ENCODE peak calls at places on chromosomes 2 and 18, in four cellular contexts. One of them, this sample, is unnamed.

GRCh38 chr2:142142595-142142994 is 11.8 kb upstream of the LRP1B start:
- DNase-seq in HepG2: no peak
- DNase-seq in GM12878: no peak
- DNase-seq in K562: no peak
- DNase-seq in this sample: no peak

GRCh38 chr2:64493788-64494187 is 30.3 kb upstream of the AFTPH start:
- DNase-seq in HepG2: no peak
- DNase-seq in GM12878: no peak
- DNase-seq in K562: peak; percentile 14
- DNase-seq in this sample: no peak

GRCh38 chr2:154603682-154604081 is 94.8 kb upstream of the KCNJ3 start:
- DNase-seq in HepG2: no peak
- DNase-seq in GM12878: no peak
- DNase-seq in K562: no peak
- DNase-seq in this sample: no peak

GRCh38 chr2:45758018-45758417 is 106.5 kb downstream of the PRKCE start:
- DNase-seq in HepG2: no peak
- DNase-seq in GM12878: no peak
- DNase-seq in K562: no peak
- DNase-seq in this sample: no peak

GRCh38 chr2:165621086-165621560 is 151.6 kb downstream of the CSRNP3 start:
- DNase-seq in HepG2: no peak
- DNase-seq in GM12878: no peak
- DNase-seq in K562: no peak
- DNase-seq in this sample: no peak

GRCh38 chr2:215879977-215880940 is 133.1 kb downstream of the MREG start:
- DNase-seq in HepG2: no peak
- DNase-seq in GM12878: no peak
- DNase-seq in K562: no peak
- DNase-seq in this sample: no peak

GRCh38 chr2:22894761-22895160 is 490.2 kb upstream of the KLHL29 start:
- DNase-seq in HepG2: no peak
- DNase-seq in GM12878: no peak
- DNase-seq in K562: no peak
- DNase-seq in this sample: no peak

GRCh38 chr2:70785137-70785911 is 5.1 kb downstream of the FIGLA start:
- DNase-seq in HepG2: peak; percentile 38
- DNase-seq in GM12878: no peak
- DNase-seq in K562: peak; percentile 85
- DNase-seq in this sample: peak; percentile 55

GRCh38 chr2:38581193-38582147 is 21.3 kb downstream of the HNRNPLL start:
- DNase-seq in HepG2: peak; percentile 80
- DNase-seq in GM12878: peak; percentile 23
- DNase-seq in K562: peak; percentile 82
- DNase-seq in this sample: peak; percentile 31

GRCh38 chr2:5689790-5690189 is 2.4 kb upstream of the SOX11 start:
- DNase-seq in HepG2: no peak
- DNase-seq in GM12878: no peak
- DNase-seq in K562: no peak
- DNase-seq in this sample: no peak

DNA sequence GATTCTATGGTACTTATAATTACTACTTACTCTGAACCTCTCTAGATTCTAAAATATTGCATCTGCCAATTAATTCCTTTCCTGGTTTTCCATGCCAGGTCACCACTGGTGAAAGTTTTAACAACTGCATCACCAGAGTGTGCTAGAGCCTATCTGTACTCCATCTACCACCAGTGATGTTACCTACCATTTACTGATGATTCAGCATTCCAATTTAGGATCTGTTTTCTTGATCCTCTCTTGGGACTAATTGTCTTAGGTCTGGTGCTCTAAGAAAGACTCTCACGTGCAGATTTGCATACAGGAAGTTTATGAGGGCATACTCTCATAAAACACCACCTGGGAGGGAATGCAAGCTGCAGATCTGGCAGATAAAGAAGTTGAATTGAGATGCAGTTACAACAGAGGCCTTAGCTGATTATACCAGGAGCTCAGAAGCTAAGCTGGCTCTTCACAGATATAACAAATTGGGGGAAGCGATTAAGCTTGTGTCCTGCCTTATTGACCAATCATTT is 347.6 kb upstream of the VRK2 start:
- DNase-seq in HepG2: no peak
- DNase-seq in GM12878: no peak
- DNase-seq in K562: no peak
- DNase-seq in this sample: no peak
- TF ChIP-seq CBFB in HepG2: no peak
- TF ChIP-seq CBFB in GM12878: no peak
- TF ChIP-seq CBFB in K562: no peak
- TF ChIP-seq CBFB in this sample: no peak

DNA sequence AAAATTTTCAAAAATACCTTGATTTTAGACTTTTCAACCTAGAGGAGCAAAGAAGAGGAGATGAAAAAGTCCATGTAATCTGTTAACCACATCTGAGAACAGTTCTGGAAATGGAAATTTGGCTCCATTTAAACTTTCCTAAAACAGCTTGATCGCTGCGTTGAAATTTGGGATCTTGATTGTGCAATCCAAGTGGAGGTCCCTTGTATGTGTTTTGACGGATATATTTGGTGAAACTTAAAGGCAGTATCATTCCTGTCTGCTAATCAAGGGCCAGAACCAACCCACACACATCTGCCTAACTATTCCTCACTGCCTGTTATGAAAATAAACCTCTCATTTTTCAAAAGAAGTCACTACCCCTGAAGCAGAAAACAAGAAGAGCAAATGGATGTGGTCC is 46.6 kb downstream of the SPATS2L start:
- DNase-seq in HepG2: no peak
- DNase-seq in GM12878: no peak
- DNase-seq in K562: no peak
- DNase-seq in this sample: no peak
- TF ChIP-seq CBFB in HepG2: no peak
- TF ChIP-seq CBFB in GM12878: no peak
- TF ChIP-seq CBFB in K562: no peak
- TF ChIP-seq CBFB in this sample: no peak

GRCh38 chr18:36415606-36416005 is 118.1 kb downstream of the FHOD3 start:
- DNase-seq in HepG2: no peak
- DNase-seq in GM12878: no peak
- DNase-seq in K562: no peak
- DNase-seq in this sample: no peak

GRCh38 chr18:36411745-36412168 is 114.2 kb downstream of the FHOD3 start:
- DNase-seq in HepG2: peak; percentile 21
- DNase-seq in GM12878: no peak
- DNase-seq in K562: peak; percentile 58
- DNase-seq in this sample: peak; percentile 73

GRCh38 chr18:36410346-36410745 is 112.8 kb downstream of the FHOD3 start:
- DNase-seq in HepG2: no peak
- DNase-seq in GM12878: no peak
- DNase-seq in K562: no peak
- DNase-seq in this sample: no peak

GRCh38 chr18:36409779-36410178 is 112.3 kb downstream of the FHOD3 start:
- DNase-seq in HepG2: no peak
- DNase-seq in GM12878: no peak
- DNase-seq in K562: no peak
- DNase-seq in this sample: no peak

GRCh38 chr18:36412778-36413177 is 115.3 kb downstream of the FHOD3 start:
- DNase-seq in HepG2: peak; percentile 29
- DNase-seq in GM12878: no peak
- DNase-seq in K562: peak; percentile 9
- DNase-seq in this sample: peak; percentile 33
- TF ChIP-seq CBFB in HepG2: no peak
- TF ChIP-seq CBFB in GM12878: no peak
- TF ChIP-seq CBFB in K562: no peak
- TF ChIP-seq CBFB in this sample: no peak

GRCh38 chr2:53933329-53933728 is 37.5 kb downstream of the PSME4 start:
- DNase-seq in HepG2: no peak
- DNase-seq in GM12878: no peak
- DNase-seq in K562: no peak
- DNase-seq in this sample: no peak
- TF ChIP-seq CBFB in HepG2: no peak
- TF ChIP-seq CBFB in GM12878: no peak
- TF ChIP-seq CBFB in K562: no peak
- TF ChIP-seq CBFB in this sample: no peak

DNA sequence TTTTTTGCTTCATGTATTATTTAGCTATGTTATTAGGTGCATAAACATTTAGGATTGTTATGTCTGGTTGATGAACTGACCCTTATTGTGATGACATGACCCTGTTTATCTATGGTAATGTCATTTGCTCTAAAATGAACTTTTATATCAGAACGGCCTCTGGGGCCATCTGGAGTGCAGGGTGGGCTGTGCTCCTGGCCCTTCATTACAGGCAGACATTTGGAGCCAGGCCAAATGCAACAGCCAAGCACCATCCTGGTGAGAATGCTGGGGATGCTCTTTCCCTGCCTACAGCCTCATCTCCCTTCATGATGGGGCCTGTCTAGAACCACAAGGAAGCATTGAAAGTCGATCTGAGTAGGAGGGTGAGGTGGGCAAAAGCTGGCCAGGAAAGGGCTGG is 38.0 kb downstream of the HJURP start:
- DNase-seq in HepG2: no peak
- DNase-seq in GM12878: no peak
- DNase-seq in K562: no peak
- DNase-seq in this sample: no peak
- TF ChIP-seq CBFB in HepG2: no peak
- TF ChIP-seq CBFB in GM12878: no peak
- TF ChIP-seq CBFB in K562: no peak
- TF ChIP-seq CBFB in this sample: no peak

DNA sequence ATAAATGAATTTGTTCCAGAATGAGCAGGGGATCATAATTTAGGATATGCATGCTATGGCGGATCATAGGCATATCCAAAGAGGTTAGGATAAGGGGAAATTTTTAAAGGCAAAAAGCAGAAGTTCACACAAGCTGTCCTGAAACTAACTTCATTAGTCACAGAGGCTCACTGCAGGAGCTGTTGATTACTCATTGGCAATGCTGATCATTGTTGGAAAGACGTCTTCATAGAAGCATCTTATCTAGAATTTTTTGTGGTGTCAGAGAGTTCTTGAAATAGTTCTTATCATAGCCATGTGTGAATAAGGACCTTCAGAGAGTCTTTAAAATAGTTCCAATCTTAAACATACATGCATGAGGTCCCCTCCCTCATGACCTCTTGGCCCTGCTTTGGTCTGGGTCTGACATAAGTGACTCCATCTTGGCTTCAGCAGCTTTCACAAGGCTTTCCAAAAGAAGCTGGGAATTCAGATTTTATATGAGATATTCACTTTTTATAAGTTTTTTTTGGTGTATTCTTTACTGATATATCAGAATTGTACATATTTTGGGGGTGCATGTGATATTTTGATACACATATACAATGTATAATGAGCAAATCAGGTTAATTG is 7.5 kb upstream of the CCDC195 start:
- DNase-seq in HepG2: no peak
- DNase-seq in GM12878: no peak
- DNase-seq in K562: no peak
- DNase-seq in this sample: no peak
- TF ChIP-seq CBFB in HepG2: no peak
- TF ChIP-seq CBFB in GM12878: no peak
- TF ChIP-seq CBFB in K562: no peak
- TF ChIP-seq CBFB in this sample: no peak

GRCh38 chr2:127884436-127884835 is 1.3 kb downstream of the AMMECR1L start:
- DNase-seq in HepG2: no peak
- DNase-seq in GM12878: no peak
- DNase-seq in K562: no peak
- DNase-seq in this sample: no peak
- TF ChIP-seq CBFB in HepG2: no peak
- TF ChIP-seq CBFB in GM12878: no peak
- TF ChIP-seq CBFB in K562: no peak
- TF ChIP-seq CBFB in this sample: no peak

GRCh38 chr2:19861771-19862170 is 40.0 kb downstream of the TTC32 start:
- DNase-seq in HepG2: no peak
- DNase-seq in GM12878: no peak
- DNase-seq in K562: no peak
- DNase-seq in this sample: no peak
- TF ChIP-seq CBFB in HepG2: no peak
- TF ChIP-seq CBFB in GM12878: no peak
- TF ChIP-seq CBFB in K562: no peak
- TF ChIP-seq CBFB in this sample: no peak

GRCh38 chr2:94956797-94957391 is 68.6 kb upstream of the MAL start:
- DNase-seq in HepG2: peak; percentile 13
- DNase-seq in GM12878: no peak
- DNase-seq in K562: peak; percentile 44
- DNase-seq in this sample: peak; percentile 54
- TF ChIP-seq CBFB in HepG2: no peak
- TF ChIP-seq CBFB in GM12878: no peak
- TF ChIP-seq CBFB in K562: no peak
- TF ChIP-seq CBFB in this sample: no peak

GRCh38 chr2:50490991-50491390 is 540.9 kb downstream of the NRXN1 start:
- DNase-seq in HepG2: no peak
- DNase-seq in GM12878: no peak
- DNase-seq in K562: no peak
- DNase-seq in this sample: no peak
- TF ChIP-seq CBFB in HepG2: no peak
- TF ChIP-seq CBFB in GM12878: no peak
- TF ChIP-seq CBFB in K562: no peak
- TF ChIP-seq CBFB in this sample: no peak

This sample was measured in WTC11.